ENCODE peak calls at places on chromosomes 6 and 20, in six cellular contexts. P is AG20443, L is neural progenitor cell, O is Right ventricle myocardium inferior, E is hippocampal formation, D is NCI-H1092 treated with DMSO at 0.1 percent for 48 hours. I is an unnamed sample.

GRCh38 chr6:161829186-161829794 is 555.4 kb upstream of the AGPAT4 start:
- DNase-seq in O (no peak), P (no peak), E (peak; percentile 47), D (no peak), L (peak; percentile 16), I (no peak)

GRCh38 chr20:48197034-48197433 is 411.8 kb upstream of the SULF2 start:
- DNase-seq in E (no peak), D (no peak), L (no peak), O (no peak), P (no peak), I (no peak)

GRCh38 chr6:157119502-157120027 is 203.8 kb downstream of the TMEM242 start:
- DNase-seq in E (no peak), L (no peak), P (no peak), D (no peak), O (no peak), I (no peak)

GRCh38 chr6:25174678-25175077 is 104.5 kb upstream of the CARMIL1 start:
- DNase-seq in L (no peak), O (no peak), E (no peak), D (no peak), P (no peak), I (no peak)

GRCh38 chr6:52976591-52977035 is 18.5 kb downstream of the GSTA4 start:
- DNase-seq in L (peak; percentile 30), E (no peak), D (no peak), P (no peak), O (no peak), I (no peak)

GRCh38 chr20:10489853-10490627 is 54.9 kb downstream of the SLX4IP start:
- DNase-seq in L (no peak), P (no peak), E (no peak), O (no peak), D (no peak), I (no peak)

GRCh38 chr6:16592550-16592892 is 168.7 kb downstream of the ATXN1 start:
- DNase-seq in E (no peak), D (no peak), L (no peak), O (no peak), P (no peak), I (no peak)

GRCh38 chr6:13762648-13763441 is 51.2 kb upstream of the RANBP9 start:
- DNase-seq in D (peak; percentile 5), L (no peak), O (no peak), E (no peak), P (peak; percentile 85), I (no peak)